ENCODE peak calls at places on chromosomes 16 and 17, in six cellular contexts. S, F, W, D, L and R are unnamed samples.

GRCh38 chr17:75691371-75692290 is 24.5 kb downstream of the SAP30BP start:
- ATAC-seq in S (no peak), F (no peak), W (no peak), D (no peak), L (no peak), R (no peak)

GRCh38 chr17:39219647-39220154 is 6.0 kb downstream of the STAC2 start:
- ATAC-seq in S (no peak), F (no peak), W (no peak), D (no peak), L (no peak), R (no peak)

GRCh38 chr16:9447195-9447551 is 355.7 kb downstream of the HAPSTR1 start:
- ATAC-seq in S (no peak), F (no peak), W (no peak), D (no peak), L (no peak), R (no peak)

GRCh38 chr16:67406111-67406593 is 10.1 kb downstream of the ZDHHC1 start:
- ATAC-seq in S (no peak), F (no peak), W (peak; percentile 80), D (no peak), L (no peak), R (peak; percentile 71)

GRCh38 chr17:31481783-31482081 is 90.3 kb downstream of the RAB11FIP4 start:
- ATAC-seq in S (no peak), F (no peak), W (no peak), D (peak; percentile 36), L (no peak), R (no peak)

GRCh38 chr17:68782829-68783228 is 172.4 kb downstream of the ABCA8 start:
- ATAC-seq in S (no peak), F (no peak), W (peak; percentile 84), D (no peak), L (no peak), R (peak; percentile 88)

GRCh38 chr16:57818377-57819055 is 16.2 kb upstream of the KIFC3 start:
- ATAC-seq in S (no peak), F (no peak), W (no peak), D (no peak), L (no peak), R (no peak)

GRCh38 chr16:825298-826061 is 24.9 kb upstream of the GNG13 start:
- ATAC-seq in S (no peak), F (no peak), W (peak; percentile 53), D (no peak), L (no peak), R (no peak)

GRCh38 chr17:67156269-67157199 is 88.5 kb downstream of the HELZ start:
- ATAC-seq in S (peak; percentile 60), F (no peak), W (no peak), D (no peak), L (no peak), R (no peak)

GRCh38 chr16:24119807-24120206 is 136.3 kb upstream of the CACNG3 start:
- ATAC-seq in S (no peak), F (no peak), W (no peak), D (no peak), L (no peak), R (no peak)

GRCh38 chr17:37300683-37301082 is 75.1 kb upstream of the C17orf78 start:
- ATAC-seq in S (no peak), F (no peak), W (no peak), D (no peak), L (no peak), R (no peak)

GRCh38 chr16:2035431-2036199 is 8.9 kb downstream of the NHERF2 start:
- ATAC-seq in S (no peak), F (no peak), W (peak; percentile 38), D (peak; percentile 64), L (no peak), R (no peak)

GRCh38 chr17:64084086-64084939 is 45.6 kb downstream of the ERN1 start:
- ATAC-seq in S (peak; percentile 55), F (peak; percentile 31), W (peak; percentile 55), D (peak; percentile 17), L (no peak), R (no peak)

GRCh38 chr17:2396568-2397246 is 4.2 kb downstream of the MNT start:
- ATAC-seq in S (peak; percentile 43), F (peak; percentile 41), W (peak; percentile 31), D (peak; percentile 63), L (peak; percentile 27), R (peak; percentile 46)

GRCh38 chr16:1113489-1113888 is 17.4 kb upstream of the C1QTNF8 start:
- ATAC-seq in S (no peak), F (no peak), W (no peak), D (no peak), L (no peak), R (no peak)

GRCh38 chr17:65707780-65708179 is 146.3 kb upstream of the AXIN2 start:
- ATAC-seq in S (no peak), F (no peak), W (no peak), D (no peak), L (no peak), R (peak; percentile 76)
- TF ChIP-seq POLR2AphosphoS5 in S (no peak), F (no peak), W (no peak), D (no peak), L (no peak), R (peak; percentile 75)

DNA sequence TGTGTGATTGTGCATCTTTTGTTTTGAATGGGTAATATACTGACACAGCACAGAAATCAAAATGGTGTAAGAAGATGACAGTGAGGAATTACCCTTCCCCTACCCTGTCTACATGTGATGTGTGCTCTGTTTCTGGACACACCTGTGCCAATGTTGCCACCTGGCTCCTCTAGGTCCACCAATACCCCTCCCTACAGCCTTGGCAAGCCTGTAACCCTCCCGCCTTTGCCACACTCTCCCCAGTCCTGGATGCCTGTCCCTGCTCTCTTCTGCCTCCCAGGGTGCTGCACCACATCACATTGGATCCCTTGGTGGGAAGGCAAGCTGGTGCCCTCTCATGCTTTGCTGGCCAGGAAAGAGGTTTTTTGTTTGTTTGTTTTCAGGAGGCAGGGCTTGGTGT is 289.5 kb upstream of the N4BP1 start:
- ATAC-seq in S (no peak), F (no peak), W (no peak), D (no peak), L (no peak), R (no peak)
- TF ChIP-seq POLR2A in S (no peak), F (no peak), W (no peak), D (no peak), L (no peak), R (no peak)

DNA sequence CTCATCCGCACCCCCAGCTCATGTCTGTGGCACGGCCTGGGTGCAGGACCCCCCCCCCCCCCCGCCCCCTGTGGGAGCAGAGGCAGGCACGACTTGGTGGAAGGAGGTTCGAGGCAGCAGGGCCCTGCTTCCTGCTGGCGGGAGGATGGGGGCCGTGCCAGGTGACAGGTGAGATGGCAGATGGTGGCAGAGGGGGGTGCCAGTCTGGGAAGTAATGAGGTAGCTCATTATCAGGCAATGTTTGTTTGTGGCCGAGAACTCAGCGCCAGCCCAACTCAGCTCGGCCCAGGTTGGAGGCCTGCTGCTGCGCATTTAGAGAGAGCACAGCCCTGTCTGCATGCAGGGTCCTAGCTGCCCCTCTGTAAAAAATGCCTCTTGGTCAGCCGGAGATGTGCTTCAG is 40.1 kb upstream of the JPH3 start:
- ATAC-seq in S (no peak), F (no peak), W (no peak), D (no peak), L (no peak), R (no peak)
- TF ChIP-seq POLR2AphosphoS5 in S (no peak), F (no peak), W (no peak), D (no peak), L (no peak), R (no peak)

DNA sequence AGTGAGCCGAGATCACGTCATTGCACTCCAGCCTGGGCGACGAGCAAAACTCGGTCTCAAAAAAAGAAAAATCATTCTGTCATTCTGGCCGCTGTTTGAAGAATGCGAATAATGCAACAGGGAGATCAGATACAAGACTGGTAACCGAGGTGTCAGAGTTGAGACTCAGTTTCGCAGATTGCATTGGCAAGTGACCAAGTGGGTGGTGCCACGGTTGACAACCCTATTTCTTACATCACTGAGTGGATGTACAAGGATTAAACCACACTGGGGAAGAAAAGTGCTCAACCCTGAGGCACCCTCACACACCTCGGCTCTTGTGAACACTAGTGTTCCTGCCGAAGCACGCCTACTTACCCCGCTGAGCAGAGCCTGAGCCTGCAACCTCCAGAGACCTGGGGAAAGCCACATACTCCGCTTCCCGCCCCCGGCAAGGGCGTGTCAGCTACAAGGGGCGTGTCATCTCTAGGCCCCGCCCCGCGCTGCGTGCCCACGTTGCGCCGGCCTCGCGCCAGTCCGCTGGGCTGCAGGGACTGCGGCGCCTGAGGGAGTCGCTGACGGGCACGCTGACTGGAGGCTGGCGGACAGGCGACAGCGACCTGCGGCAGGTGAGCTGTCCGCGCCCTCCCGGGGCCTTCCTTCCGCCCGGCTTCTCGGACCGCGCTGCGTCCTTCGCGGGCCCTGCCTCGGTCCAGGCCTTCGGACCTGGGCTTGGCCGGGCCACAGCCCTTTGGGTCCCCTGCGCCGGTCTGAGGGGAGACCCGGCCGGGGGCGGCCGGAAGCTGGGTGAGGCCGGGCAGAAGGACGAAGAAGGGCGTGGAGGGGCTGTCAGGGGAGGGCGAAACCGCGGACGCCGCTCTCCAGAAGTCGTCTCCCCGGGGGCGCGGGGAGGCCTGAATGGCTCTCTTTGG is at the start of gene HMOX2:
- ATAC-seq in S (peak; percentile 87), F (peak; percentile 82), W (peak; percentile 97), D (peak; percentile 93), L (peak; percentile 90), R (peak; percentile 96)
- TF ChIP-seq POLR2A in S (peak; percentile 87), F (peak; percentile 90), W (peak; percentile 87), D (peak; percentile 85), L (peak; percentile 99), R (peak; percentile 67)

DNA sequence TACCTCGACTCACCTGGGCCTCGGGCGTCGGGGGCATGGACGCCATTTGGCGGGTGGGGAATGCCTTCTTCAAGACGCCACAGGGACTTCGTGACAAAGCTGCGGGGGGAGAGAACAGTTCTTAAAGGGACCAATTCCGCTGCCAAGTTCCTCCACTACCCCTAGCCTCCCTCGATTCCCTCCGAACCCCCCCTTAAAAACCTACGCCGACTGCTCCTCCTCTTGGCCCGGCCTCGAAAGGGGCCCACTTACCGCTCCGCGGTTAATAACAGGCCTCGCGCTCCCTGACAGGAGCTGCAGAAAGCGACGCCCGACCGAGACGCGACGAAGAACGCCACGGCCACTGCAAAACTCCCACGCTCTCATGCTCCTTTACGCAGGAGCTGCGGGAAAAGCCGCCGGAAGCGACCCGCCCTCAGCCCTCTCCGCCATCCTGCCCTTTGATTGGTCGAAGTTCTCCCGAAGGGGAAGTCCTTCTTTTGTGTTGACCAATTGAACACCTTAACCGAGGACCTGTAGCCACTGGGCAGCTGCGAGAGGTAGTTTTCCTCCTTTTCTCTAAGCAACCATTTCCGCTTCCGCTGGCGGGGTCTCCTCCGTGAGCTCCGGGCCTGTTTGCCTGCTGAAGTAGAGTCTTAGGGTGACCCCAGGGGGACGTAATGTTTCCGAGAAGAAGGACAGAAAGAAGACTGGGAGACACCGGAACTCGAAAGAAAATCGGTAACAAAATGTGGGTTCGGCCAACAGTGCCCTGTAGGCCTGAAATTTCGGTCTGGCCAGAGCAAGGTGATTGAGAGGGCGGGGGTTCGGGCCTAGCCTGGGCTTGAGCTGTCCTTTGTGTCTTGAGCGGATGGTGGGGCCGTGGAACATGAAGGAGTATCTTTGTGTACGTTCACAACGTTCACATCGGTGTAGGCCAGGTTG is at the start of the genes NAA60 and ZNF597:
- ATAC-seq in S (peak; percentile 97), F (peak; percentile 93), W (peak; percentile 98), D (peak; percentile 94), L (peak; percentile 99), R (peak; percentile 99)
- TF ChIP-seq POLR2AphosphoS5 in S (no peak), F (peak; percentile 69), W (no peak), D (peak; percentile 63), L (peak; percentile 76), R (peak; percentile 17)